ENCODE peak calls at places on chromosome X, in seven cellular contexts. A, J, P, Y, W, H and C are unnamed samples.

GRCh38 chrX:136650811-136651210 is 2.9 kb downstream of the CD40LG start:
- DNase-seq in A (no peak), J (no peak), P (no peak), Y (no peak), W (no peak), H (no peak), C (no peak)

GRCh38 chrX:48648299-48648698 is 35.3 kb upstream of the WAS start:
- DNase-seq in A (peak), J (peak), P (peak), Y (peak), W (peak), H (peak), C (peak)

GRCh38 chrX:140572724-140573123 is 67.9 kb upstream of the SOX3 start:
- DNase-seq in A (peak), J (peak), P (peak), Y (peak), W (no peak), H (no peak), C (no peak)

GRCh38 chrX:28979876-28980275 is 392.6 kb downstream of the IL1RAPL1 start:
- DNase-seq in A (no peak), J (no peak), P (no peak), Y (no peak), W (no peak), H (no peak), C (no peak)

GRCh38 chrX:73913580-73913979 is 350.6 kb downstream of the CHIC1 start:
- DNase-seq in A (no peak), J (no peak), P (no peak), Y (peak), W (no peak), H (no peak), C (no peak)

GRCh38 chrX:46788902-46789301 is 30.0 kb upstream of the SLC9A7 start:
- DNase-seq in A (no peak), J (no peak), P (peak), Y (no peak), W (no peak), H (no peak), C (no peak)

GRCh38 chrX:69503835-69504625 is at the start of gene NALF2:
- DNase-seq in A (peak), J (peak), P (peak), Y (peak), W (peak), H (no peak), C (no peak)

GRCh38 chrX:153351981-153352380 is 18.0 kb downstream of the ZNF275 start:
- DNase-seq in A (no peak), J (no peak), P (no peak), Y (no peak), W (no peak), H (no peak), C (no peak)

GRCh38 chrX:13293700-13294099 is 26.2 kb downstream of the ATXN3L start:
- DNase-seq in A (no peak), J (no peak), P (no peak), Y (no peak), W (no peak), H (no peak), C (no peak)